ENCODE peak calls at places on chromosomes 4 and X, in six cellular contexts. Z, N, A, H, B and C are unnamed samples.

GRCh38 chr4:40736910-40737309 is 12.8 kb upstream of the NSUN7 start:
- DNase-seq in Z (peak), N (no peak), A (no peak), H (peak), B (no peak), C (no peak)

GRCh38 chr4:158670975-158671664 is 567 bp downstream of the C4orf46 start:
- DNase-seq in Z (peak), N (peak), A (peak), H (peak), B (peak), C (peak)

GRCh38 chrX:15873566-15873965 is 19.0 kb upstream of the AP1S2 start:
- DNase-seq in Z (no peak), N (no peak), A (no peak), H (no peak), B (no peak), C (no peak)

GRCh38 chrX:135438734-135439043 is 16.9 kb downstream of the SMIM10L2A start:
- DNase-seq in Z (no peak), N (no peak), A (no peak), H (no peak), B (no peak), C (no peak)

GRCh38 chr4:165383757-165384156 is 4.9 kb downstream of the CPE start:
- DNase-seq in Z (no peak), N (no peak), A (peak), H (no peak), B (no peak), C (no peak)

GRCh38 chr4:8580321-8581093 is at the start of gene GPR78:
- DNase-seq in Z (peak), N (peak), A (no peak), H (no peak), B (no peak), C (peak)

GRCh38 chr4:77862478-77863216 is at the start of gene MRPL1:
- DNase-seq in Z (peak), N (peak), A (peak), H (peak), B (peak), C (peak)

GRCh38 chr4:23945521-23946017 is 55.7 kb upstream of the PPARGC1A start:
- DNase-seq in Z (peak), N (no peak), A (peak), H (no peak), B (peak), C (peak)

GRCh38 chr4:3527101-3527913 is 4.9 kb downstream of the LRPAP1 start:
- DNase-seq in Z (no peak), N (no peak), A (no peak), H (no peak), B (no peak), C (no peak)

GRCh38 chrX:147573266-147573665 is 338.5 kb upstream of the FMR1 start:
- DNase-seq in Z (no peak), N (no peak), A (no peak), H (no peak), B (no peak), C (no peak)

GRCh38 chr4:37434469-37434868 is 189.9 kb downstream of the NWD2 start:
- DNase-seq in Z (peak), N (no peak), A (no peak), H (no peak), B (no peak), C (no peak)

GRCh38 chrX:110045421-110045820 is 42.5 kb downstream of the TMEM164 start:
- DNase-seq in Z (no peak), N (no peak), A (no peak), H (no peak), B (no peak), C (no peak)

GRCh38 chr4:88443486-88443885 is 13.4 kb upstream of the HERC5 start:
- DNase-seq in Z (no peak), N (no peak), A (no peak), H (no peak), B (no peak), C (no peak)

GRCh38 chrX:55039471-55039870 is 8.7 kb upstream of the ALAS2 start:
- DNase-seq in Z (no peak), N (no peak), A (no peak), H (no peak), B (no peak), C (no peak)

GRCh38 chrX:110182865-110183264 is 135.0 kb downstream of the AMMECR1 start:
- DNase-seq in Z (no peak), N (no peak), A (no peak), H (no peak), B (no peak), C (no peak)

GRCh38 chrX:45781901-45782553 is 581.4 kb upstream of the DIPK2B start:
- DNase-seq in Z (peak), N (no peak), A (no peak), H (peak), B (no peak), C (no peak)

GRCh38 chrX:17474892-17475291 is 99.9 kb downstream of the NHS start:
- DNase-seq in Z (no peak), N (no peak), A (no peak), H (no peak), B (no peak), C (no peak)

GRCh38 chr4:8353912-8354453 is 84.4 kb downstream of the HTRA3 start:
- DNase-seq in Z (no peak), N (no peak), A (no peak), H (no peak), B (no peak), C (no peak)

GRCh38 chrX:151279161-151279560 is 102.8 kb downstream of the GPR50 start:
- DNase-seq in Z (no peak), N (no peak), A (no peak), H (no peak), B (no peak), C (no peak)

GRCh38 chrX:107442914-107443527 is 6.4 kb upstream of the FRMPD3 start:
- DNase-seq in Z (no peak), N (no peak), A (peak), H (no peak), B (no peak), C (no peak)

GRCh38 chr4:68375667-68376559 is 26.0 kb upstream of the YTHDC1 start:
- DNase-seq in Z (peak), N (peak), A (peak), H (peak), B (peak), C (peak)

GRCh38 chrX:109632906-109633504 is 8.0 kb upstream of the KCNE5 start:
- DNase-seq in Z (no peak), N (peak), A (no peak), H (peak), B (no peak), C (no peak)

GRCh38 chr4:71553605-71554004 is 214.8 kb downstream of the SLC4A4 start:
- DNase-seq in Z (peak), N (no peak), A (no peak), H (no peak), B (no peak), C (no peak)

GRCh38 chr4:8856835-8857590 is 14.6 kb downstream of the HMX1 start:
- DNase-seq in Z (no peak), N (no peak), A (no peak), H (no peak), B (no peak), C (no peak)